ENCODE peak calls at places on chromosomes 12 and 14, in seven cellular contexts. R is Caco-2, J is neural progenitor cell, V is lung, N is heart right ventricle, Y is tibial artery, M is lower lobe of right lung. U is an unnamed sample.
A peak's percentile ranks its signal among the peaks of the same experiment; 100 is the strongest.

GRCh38 chr12:83818888-83819287 is 1093.7 kb downstream of the SLC6A15 start:
- DNase-seq in M (no peak), Y (no peak), J (no peak), N (no peak), V (no peak), R (no peak), U (no peak)

GRCh38 chr12:80422549-80422948 is 21.5 kb upstream of the PTPRQ start:
- DNase-seq in Y (no peak), J (no peak), M (no peak), R (no peak), V (no peak), N (no peak), U (no peak)

GRCh38 chr12:2179953-2180736 is 127.4 kb downstream of the CACNA1C start:
- DNase-seq in M (no peak), N (peak; percentile 65), Y (peak; percentile 93), J (no peak), V (no peak), R (no peak), U (peak; percentile 84)

GRCh38 chr12:117261267-117261666 is 71.0 kb upstream of the FBXO21 start:
- DNase-seq in J (no peak), M (no peak), Y (no peak), N (no peak), V (no peak), R (no peak), U (no peak)

GRCh38 chr14:39175445-39176262 is 600 bp downstream of the PNN start:
- DNase-seq in V (peak; percentile 39), J (peak; percentile 72), N (no peak), R (peak; percentile 66), M (no peak), Y (no peak), U (no peak)

GRCh38 chr14:59306775-59307174 is 118.3 kb downstream of the DAAM1 start:
- DNase-seq in N (no peak), J (no peak), R (no peak), Y (no peak), M (no peak), V (no peak), U (no peak)

GRCh38 chr14:66857867-66858266 is 331.4 kb upstream of the GARIN2 start:
- DNase-seq in V (no peak), Y (no peak), N (no peak), M (no peak), J (peak; percentile 3), R (no peak), U (no peak)

GRCh38 chr14:48398675-48399282 is 723.4 kb upstream of the MDGA2 start:
- DNase-seq in V (no peak), R (peak; percentile 37), J (peak; percentile 66), N (no peak), Y (no peak), M (no peak), U (no peak)

GRCh38 chr14:92978229-92979021 is 55.5 kb downstream of the CHGA start:
- DNase-seq in R (no peak), N (no peak), V (no peak), Y (no peak), J (no peak), M (no peak), U (no peak)

GRCh38 chr14:54335569-54336155 is 61.1 kb upstream of the CDKN3 start:
- DNase-seq in Y (no peak), M (no peak), J (no peak), V (no peak), R (no peak), N (no peak), U (no peak)

GRCh38 chr14:81166126-81166525 is 54.6 kb downstream of the GTF2A1 start:
- DNase-seq in Y (no peak), M (no peak), N (no peak), R (no peak), J (no peak), V (no peak), U (no peak)

DNA sequence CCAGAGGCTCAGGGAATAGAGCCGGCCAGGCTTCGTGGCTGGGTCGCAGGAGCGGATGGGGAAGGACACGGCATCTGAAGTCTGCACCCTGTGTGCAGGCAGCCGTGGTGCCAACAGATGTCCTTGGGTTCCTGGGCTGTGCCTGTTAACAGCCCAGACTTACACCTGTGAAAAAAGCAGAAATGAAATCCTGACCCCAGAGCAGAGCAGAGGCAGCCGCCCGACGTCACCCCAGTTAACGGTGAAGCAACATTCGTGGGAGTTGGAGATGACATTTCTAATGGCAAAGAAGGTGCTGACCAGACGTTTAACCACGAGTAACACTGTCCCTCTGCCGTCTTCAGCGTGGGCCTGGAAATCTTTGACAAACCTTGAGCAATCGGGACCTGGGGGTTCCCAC is 200.3 kb upstream of the DIO3 start:
- DNase-seq in R (no peak), J (no peak), N (no peak), M (no peak), V (no peak), Y (no peak), U (no peak)
- TF ChIP-seq CTCF in R (no peak), J (no peak), N (no peak), M (no peak), V (no peak), Y (no peak), U (no peak)

DNA sequence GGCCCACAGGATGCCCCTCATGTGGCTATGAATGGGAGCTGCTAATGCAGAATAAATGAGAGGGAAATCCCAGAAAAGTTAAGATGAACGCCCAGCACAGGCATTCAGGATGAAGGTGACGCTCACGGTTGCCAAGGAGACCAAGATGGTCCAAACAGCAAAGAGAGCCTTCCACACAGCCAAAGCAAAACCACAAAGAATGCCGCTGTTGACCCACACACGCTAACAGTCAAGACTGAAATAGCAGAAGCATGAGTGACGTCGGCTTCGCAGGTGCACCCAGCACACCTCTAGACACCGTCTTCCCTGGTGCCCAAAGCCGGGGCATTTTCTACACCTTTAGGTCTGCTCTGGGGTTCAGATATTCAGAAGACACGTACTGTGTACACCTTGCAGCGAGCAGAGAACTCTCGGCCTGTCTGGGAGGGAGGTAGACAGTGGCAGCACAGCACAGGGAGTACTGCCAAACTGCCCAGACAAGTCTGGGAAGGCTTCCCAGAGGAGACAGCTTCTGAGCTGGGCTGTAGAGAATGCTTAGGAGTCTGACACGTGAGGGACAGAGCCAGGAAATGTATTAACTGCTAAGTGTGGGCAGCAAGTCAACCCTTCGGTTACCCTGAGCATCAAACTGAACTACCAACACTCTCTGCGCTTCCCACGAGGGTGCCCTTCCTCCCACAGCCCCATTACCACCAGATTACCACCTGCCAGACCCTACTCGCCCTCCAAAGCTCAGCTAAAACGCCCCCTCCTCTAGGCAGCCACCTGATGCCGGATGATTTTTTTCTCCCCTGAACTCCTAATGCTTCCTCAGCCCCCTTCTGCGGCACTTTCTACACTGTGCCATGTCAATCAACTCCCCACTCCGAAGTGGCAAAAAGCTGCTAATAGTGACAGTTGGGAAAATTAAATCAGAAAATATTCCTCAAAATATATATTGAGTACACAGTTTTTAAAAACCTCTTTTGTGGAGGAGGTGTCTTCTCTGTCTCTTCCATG is 50.1 kb downstream of the CCDC88C start:
- DNase-seq in N (no peak), V (peak; percentile 88), J (no peak), M (peak; percentile 86), Y (no peak), R (no peak), U (no peak)
- H3K4me1 ChIP-seq in N (peaks cover 59% of the 10 kb centered on the region), V (no peaks in the 10 kb centered on the region), J (peaks cover 45% of the 10 kb centered on the region), M (peaks cover 81% of the 10 kb centered on the region), Y (no peaks in the 10 kb centered on the region), R (no peaks in the 10 kb centered on the region), U (peaks cover 28% of the 10 kb centered on the region)

GRCh38 chr12:57617942-57618341 is 6.7 kb downstream of the ARHGEF25 start:
- DNase-seq in V (no peak), N (peak; percentile 33), Y (no peak), M (no peak), J (no peak), R (no peak), U (no peak)
- H3K27me3 ChIP-seq in V (peaks cover 2% of the 10 kb centered on the region), N (peaks cover 82% of the 10 kb centered on the region), Y (no peaks in the 10 kb centered on the region), M (peaks cover 56% of the 10 kb centered on the region), J (peaks cover 69% of the 10 kb centered on the region), R (peaks cover 4% of the 10 kb centered on the region), U (peaks cover 11% of the 10 kb centered on the region)

GRCh38 chr14:90726656-90727055 is 89.6 kb downstream of the TTC7B start:
- DNase-seq in N (no peak), Y (peak; percentile 85), M (peak; percentile 57), J (peak; percentile 64), R (peak; percentile 52), V (peak; percentile 59), U (no peak)
- TF ChIP-seq CTCF in N (no peak), Y (peak; percentile 32), M (no peak), J (peak; percentile 41), R (no peak), V (no peak), U (peak; percentile 27)

GRCh38 chr14:95142208-95142607 is 15.1 kb downstream of the DICER1 start:
- DNase-seq in V (no peak), J (no peak), M (no peak), Y (no peak), R (no peak), N (no peak), U (no peak)

GRCh38 chr14:95144849-95145248 is 12.5 kb downstream of the DICER1 start:
- DNase-seq in J (no peak), V (no peak), R (no peak), Y (no peak), M (no peak), N (no peak), U (no peak)

GRCh38 chr14:95146079-95146771 is 11.1 kb downstream of the DICER1 start:
- DNase-seq in Y (no peak), N (no peak), M (peak; percentile 51), J (no peak), V (no peak), R (no peak), U (no peak)

GRCh38 chr14:95141684-95142083 is 15.6 kb downstream of the DICER1 start:
- DNase-seq in N (no peak), R (no peak), M (no peak), Y (no peak), J (no peak), V (no peak), U (no peak)

DNA sequence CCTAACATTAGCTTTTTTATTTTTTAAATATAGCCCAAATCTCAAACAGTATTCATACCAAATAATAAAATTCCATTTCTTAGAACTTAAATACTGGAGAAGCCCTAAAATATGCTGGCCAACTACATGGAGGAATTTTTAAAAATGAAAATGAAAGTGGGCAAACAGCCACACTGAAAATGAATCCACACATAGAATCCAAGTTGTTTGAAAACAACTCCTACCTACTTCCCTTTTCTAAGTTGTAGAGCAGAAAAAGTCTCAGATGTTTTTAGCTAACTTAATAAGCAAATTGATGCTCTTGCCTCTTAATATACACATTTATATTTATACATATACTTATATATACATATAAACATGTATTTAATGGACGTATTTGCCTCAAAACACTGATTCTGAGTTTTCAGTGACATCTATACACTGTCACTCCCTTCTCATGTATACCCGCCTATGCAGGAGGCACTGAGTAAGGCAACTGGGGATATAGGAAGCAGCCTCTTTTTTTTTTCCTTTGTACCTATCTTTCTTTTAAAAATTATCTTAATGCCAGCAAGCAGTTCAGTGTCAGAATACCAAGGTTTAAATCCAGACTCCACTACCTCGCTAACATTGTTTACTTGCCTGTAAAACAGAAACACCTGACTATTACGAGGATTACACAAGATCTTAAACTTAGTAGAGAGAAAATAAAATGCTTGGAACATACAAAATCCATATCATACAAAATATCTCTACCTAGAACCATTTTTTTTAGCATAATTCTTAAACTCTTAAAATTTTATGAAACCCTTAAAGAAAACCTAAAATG is 13.3 kb downstream of the DICER1 start:
- DNase-seq in Y (no peak), N (no peak), M (no peak), V (no peak), J (no peak), R (no peak), U (no peak)
- H3K4me1 ChIP-seq in Y (peaks cover 27% of the 10 kb centered on the region), N (peaks cover 81% of the 10 kb centered on the region), M (peaks cover 80% of the 10 kb centered on the region), V (peaks cover 15% of the 10 kb centered on the region), J (peaks cover 28% of the 10 kb centered on the region), R (peaks cover 3% of the 10 kb centered on the region), U (no peaks in the 10 kb centered on the region)